ENCODE peak calls at places on chromosome 2, in four cellular contexts. O, W, Q and C are unnamed samples.

GRCh38 chr2:64649626-64650025 is 4.1 kb downstream of the SERTAD2 start:
- DNase-seq in O (no peak), W (no peak), Q (no peak), C (no peak)

GRCh38 chr2:97901862-97902261 is 93.9 kb downstream of the TMEM131 start:
- DNase-seq in O (no peak), W (no peak), Q (no peak), C (no peak)

GRCh38 chr2:72835403-72835802 is 9.6 kb upstream of the EXOC6B start:
- DNase-seq in O (no peak), W (no peak), Q (no peak), C (no peak)

GRCh38 chr2:128489580-128490273 is 171.1 kb upstream of the HS6ST1 start:
- DNase-seq in O (no peak), W (no peak), Q (no peak), C (no peak)

GRCh38 chr2:158205215-158205614 is 103.5 kb downstream of the UPP2 start:
- DNase-seq in O (no peak), W (no peak), Q (no peak), C (no peak)

GRCh38 chr2:159759577-159759976 is 38.4 kb downstream of the CD302 start:
- DNase-seq in O (no peak), W (no peak), Q (no peak), C (no peak)

GRCh38 chr2:629961-630360 is 47.2 kb downstream of the TMEM18 start:
- DNase-seq in O (no peak), W (no peak), Q (no peak), C (no peak)

GRCh38 chr2:55014962-55015939 is 35.0 kb downstream of the RTN4 start:
- DNase-seq in O (peak), W (no peak), Q (peak), C (peak)

GRCh38 chr2:120566331-120567035 is 169.2 kb upstream of the GLI2 start:
- DNase-seq in O (no peak), W (peak), Q (no peak), C (peak)

GRCh38 chr2:233003658-233004555 is 9.1 kb downstream of the NGEF start:
- DNase-seq in O (no peak), W (no peak), Q (no peak), C (no peak)

GRCh38 chr2:123363826-123364225 is 661.3 kb upstream of the CNTNAP5 start:
- DNase-seq in O (no peak), W (no peak), Q (no peak), C (no peak)

GRCh38 chr2:218270721-218271486 is 585 bp downstream of the PNKD start:
- DNase-seq in O (no peak), W (peak), Q (no peak), C (no peak)

GRCh38 chr2:197707316-197708213 is 2.4 kb downstream of the MARS2 start:
- DNase-seq in O (peak), W (no peak), Q (peak), C (peak)

GRCh38 chr2:120893874-120894584 is 158.4 kb downstream of the GLI2 start:
- DNase-seq in O (no peak), W (no peak), Q (no peak), C (no peak)

GRCh38 chr2:18749912-18750526 is 160.7 kb upstream of the NT5C1B start:
- DNase-seq in O (peak), W (no peak), Q (peak), C (peak)